ENCODE peak calls at places on chromosomes 1 and 21, in five cellular contexts. F, C, X, W and Z are unnamed samples.

GRCh38 chr1:178733972-178734371 is 8.9 kb downstream of the RALGPS2 start:
- DNase-seq in F (no peak), C (no peak), X (no peak), W (peak; percentile 13), Z (no peak)

GRCh38 chr1:15639262-15639661 is 22.0 kb downstream of the DDI2 start:
- DNase-seq in F (no peak), C (no peak), X (no peak), W (no peak), Z (no peak)

GRCh38 chr1:150150511-150151021 is 850 bp downstream of the PLEKHO1 start:
- DNase-seq in F (no peak), C (no peak), X (peak; percentile 59), W (no peak), Z (peak; percentile 43)

GRCh38 chr1:241821363-241821762 is 26.6 kb upstream of the EXO1 start:
- DNase-seq in F (no peak), C (no peak), X (no peak), W (no peak), Z (no peak)

GRCh38 chr1:38138498-38139233 is 92.1 kb upstream of the POU3F1 start:
- DNase-seq in F (peak; percentile 79), C (no peak), X (peak; percentile 48), W (peak; percentile 95), Z (peak; percentile 84)

GRCh38 chr1:171457412-171457811 is 27.9 kb upstream of the PRRC2C start:
- DNase-seq in F (no peak), C (no peak), X (peak; percentile 4), W (peak; percentile 44), Z (no peak)

GRCh38 chr1:29579821-29580425 is 343.6 kb downstream of the PTPRU start:
- DNase-seq in F (no peak), C (no peak), X (no peak), W (peak; percentile 38), Z (no peak)

GRCh38 chr1:210251680-210252490 is 19.3 kb downstream of the SERTAD4 start:
- DNase-seq in F (peak; percentile 22), C (no peak), X (peak; percentile 62), W (no peak), Z (no peak)

GRCh38 chr1:202131956-202132821 is 9.5 kb downstream of the GPR37L1 start:
- DNase-seq in F (no peak), C (peak; percentile 86), X (no peak), W (no peak), Z (peak; percentile 91)

GRCh38 chr1:16006552-16007485 is 2.8 kb downstream of the SRARP start:
- DNase-seq in F (no peak), C (no peak), X (no peak), W (peak; percentile 40), Z (no peak)

GRCh38 chr1:197486948-197487347 is 218.9 kb downstream of the CRB1 start:
- DNase-seq in F (peak; percentile 23), C (no peak), X (no peak), W (peak; percentile 55), Z (no peak)

GRCh38 chr21:14630556-14631069 is 84.5 kb upstream of the SAMSN1 start:
- DNase-seq in F (no peak), C (no peak), X (no peak), W (no peak), Z (no peak)

GRCh38 chr1:43861337-43861736 is 72.3 kb upstream of the ARTN start:
- DNase-seq in F (no peak), C (no peak), X (no peak), W (peak; percentile 72), Z (no peak)

GRCh38 chr1:47192458-47193384 is 2.9 kb upstream of the PDZK1IP1 start:
- DNase-seq in F (peak; percentile 55), C (peak; percentile 57), X (peak; percentile 86), W (peak; percentile 78), Z (peak; percentile 86)

GRCh38 chr1:11434506-11434905 is 44.4 kb upstream of the DISP3 start:
- DNase-seq in F (no peak), C (no peak), X (no peak), W (no peak), Z (no peak)

GRCh38 chr1:221829327-221830011 is 87.6 kb upstream of the DUSP10 start:
- DNase-seq in F (no peak), C (no peak), X (no peak), W (peak; percentile 75), Z (no peak)

GRCh38 chr1:18820791-18821641 is 38.4 kb downstream of the TAS1R2 start:
- DNase-seq in F (peak; percentile 64), C (peak; percentile 15), X (peak; percentile 91), W (peak; percentile 81), Z (peak; percentile 87)

GRCh38 chr21:43203523-43204080 is 34.8 kb downstream of the CRYAA start:
- DNase-seq in F (no peak), C (no peak), X (no peak), W (no peak), Z (peak; percentile 4)

GRCh38 chr1:228378453-228379164 is 28.0 kb downstream of the TRIM11 start:
- DNase-seq in F (peak; percentile 68), C (peak; percentile 82), X (peak; percentile 83), W (peak; percentile 93), Z (peak; percentile 81)

GRCh38 chr21:42193721-42194120 is 25.2 kb upstream of the ABCG1 start:
- DNase-seq in F (no peak), C (no peak), X (no peak), W (no peak), Z (no peak)

GRCh38 chr1:151060241-151061011 is at the start of gene MLLT11:
- DNase-seq in F (no peak), C (peak; percentile 50), X (peak; percentile 94), W (peak; percentile 60), Z (peak; percentile 61)

GRCh38 chr1:30872948-30873263 is 35.7 kb downstream of the SDC3 start:
- DNase-seq in F (no peak), C (no peak), X (no peak), W (no peak), Z (no peak)

GRCh38 chr1:3930696-3931309 is 30.7 kb upstream of the C1orf174 start:
- DNase-seq in F (no peak), C (no peak), X (no peak), W (no peak), Z (no peak)

GRCh38 chr1:168179411-168180147 is 817 bp downstream of the TIPRL start:
- DNase-seq in F (no peak), C (no peak), X (peak; percentile 13), W (peak; percentile 21), Z (peak; percentile 26)

GRCh38 chr21:42151148-42152074 is 67.5 kb upstream of the ABCG1 start:
- DNase-seq in F (no peak), C (no peak), X (no peak), W (no peak), Z (no peak)

GRCh38 chr1:181453541-181454201 is 29.6 kb upstream of the CACNA1E start:
- DNase-seq in F (no peak), C (no peak), X (no peak), W (no peak), Z (no peak)

DNA sequence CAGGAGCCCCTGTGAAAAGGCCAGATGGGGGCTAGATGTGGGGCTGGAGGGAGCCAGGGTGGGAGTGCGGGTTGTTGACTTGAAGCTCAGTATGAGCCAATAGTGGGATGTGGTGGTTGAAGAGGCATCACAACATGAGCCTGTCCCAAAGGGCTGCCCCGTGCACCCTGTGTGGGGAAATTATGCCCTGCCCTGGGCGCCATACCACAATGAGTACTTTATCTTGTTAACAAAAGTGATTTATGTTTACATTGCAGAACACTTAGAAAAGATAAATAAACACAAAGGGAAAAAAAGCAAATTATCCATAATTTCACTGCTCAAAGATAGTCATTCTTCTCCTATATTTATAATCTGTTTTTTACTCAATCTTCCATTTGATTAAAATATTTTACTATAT is 1.6 kb upstream of the NFASC start:
- DNase-seq in F (no peak), C (no peak), X (no peak), W (no peak), Z (no peak)
- H3K27me3 ChIP-seq in F (no peaks in the 10 kb centered on the region), C (no peaks in the 10 kb centered on the region), X (no peaks in the 10 kb centered on the region), W (no peaks in the 10 kb centered on the region), Z (no peaks in the 10 kb centered on the region)

DNA sequence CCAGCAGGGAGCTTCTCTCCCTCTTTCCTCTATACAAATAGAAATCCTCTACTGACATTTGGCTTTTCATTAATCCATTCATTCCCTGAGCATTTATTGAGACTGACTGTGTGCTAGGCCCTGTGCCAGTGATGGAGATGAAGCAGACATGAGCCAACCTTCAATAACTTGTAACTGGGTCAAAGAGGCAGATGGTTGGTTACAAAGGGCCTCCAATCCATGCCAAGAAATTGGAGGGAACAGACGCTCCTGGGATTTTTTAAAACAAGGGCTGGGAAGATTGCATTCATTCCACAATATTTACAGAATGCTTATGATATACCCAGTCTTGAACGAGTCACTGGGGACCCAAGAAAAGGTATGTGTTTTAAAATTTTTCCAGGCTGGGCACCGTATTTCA is 6.2 kb downstream of the HPCAL4 start:
- DNase-seq in F (no peak), C (no peak), X (no peak), W (no peak), Z (no peak)
- H3K27me3 ChIP-seq in F (no peaks in the 10 kb centered on the region), C (no peaks in the 10 kb centered on the region), X (peaks cover 100% of the 10 kb centered on the region), W (peaks cover 96% of the 10 kb centered on the region), Z (no peaks in the 10 kb centered on the region)

GRCh38 chr1:62285440-62285839 is 33.8 kb downstream of the KANK4 start:
- DNase-seq in F (no peak), C (no peak), X (no peak), W (no peak), Z (no peak)

GRCh38 chr1:62280960-62281465 is 38.2 kb downstream of the KANK4 start:
- DNase-seq in F (no peak), C (no peak), X (no peak), W (no peak), Z (no peak)

GRCh38 chr1:62283361-62283760 is 35.9 kb downstream of the KANK4 start:
- DNase-seq in F (no peak), C (no peak), X (peak; percentile 76), W (no peak), Z (no peak)

GRCh38 chr1:62281922-62282555 is 37.2 kb downstream of the KANK4 start:
- DNase-seq in F (no peak), C (no peak), X (no peak), W (no peak), Z (no peak)

DNA sequence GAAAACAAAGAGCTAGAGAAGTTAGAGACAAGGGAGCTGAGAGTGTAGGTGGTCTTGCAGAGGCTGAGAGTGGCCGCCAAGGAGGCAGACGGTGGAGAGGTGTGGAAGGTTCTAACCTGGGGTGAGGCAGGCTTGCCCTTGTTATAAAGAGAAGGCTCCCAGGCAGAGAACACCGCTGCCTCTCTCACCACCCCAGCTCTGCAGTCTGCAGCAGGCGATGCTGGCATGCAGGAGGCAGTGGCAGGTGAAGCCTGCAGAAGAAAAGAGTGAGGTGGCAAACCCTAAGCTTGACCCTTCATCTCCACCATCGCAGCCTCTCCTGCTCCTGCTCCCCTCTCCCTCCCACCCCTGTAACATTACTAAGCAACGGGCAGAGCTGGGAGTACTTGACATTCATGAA is 36.3 kb downstream of the KANK4 start:
- DNase-seq in F (no peak), C (no peak), X (no peak), W (no peak), Z (no peak)
- H3K27me3 ChIP-seq in F (no peaks in the 10 kb centered on the region), C (no peaks in the 10 kb centered on the region), X (peaks cover 69% of the 10 kb centered on the region), W (peaks cover 22% of the 10 kb centered on the region), Z (no peaks in the 10 kb centered on the region)

GRCh38 chr21:27464643-27465042 is 497.8 kb upstream of the ADAMTS5 start:
- DNase-seq in F (no peak), C (no peak), X (no peak), W (no peak), Z (no peak)

GRCh38 chr21:27466175-27466574 is 499.3 kb upstream of the ADAMTS5 start:
- DNase-seq in F (no peak), C (no peak), X (no peak), W (peak; percentile 8), Z (no peak)

DNA sequence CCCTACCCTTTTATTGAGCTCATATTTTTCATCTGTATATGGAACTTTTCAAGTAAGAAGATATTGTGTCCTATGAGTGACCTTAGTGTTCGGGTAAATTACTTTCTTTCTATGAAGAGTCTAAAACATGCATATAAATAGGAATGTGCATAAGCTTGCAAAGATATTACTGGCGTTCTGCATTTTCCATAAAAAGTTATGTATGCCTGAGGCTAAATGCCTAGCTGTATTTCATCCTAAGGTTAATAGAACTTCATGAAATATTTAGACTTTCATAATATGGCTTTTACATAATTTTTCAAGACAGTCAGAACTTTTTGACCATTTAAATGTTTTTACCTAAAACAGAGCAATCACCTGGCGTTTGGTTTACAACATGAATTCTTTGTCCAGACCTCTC is 495.9 kb upstream of the ADAMTS5 start:
- DNase-seq in F (no peak), C (no peak), X (no peak), W (no peak), Z (no peak)
- H3K27me3 ChIP-seq in F (no peaks in the 10 kb centered on the region), C (no peaks in the 10 kb centered on the region), X (no peaks in the 10 kb centered on the region), W (no peaks in the 10 kb centered on the region), Z (no peaks in the 10 kb centered on the region)